ENCODE peak calls at places on chromosomes 16 and 17, in four cellular contexts. J is endothelial cell of umbilical vein, E is GM12878, Y is K562. T is an unnamed sample.

GRCh38 chr17:74245145-74245817 is 28.8 kb upstream of the DNAI2 start:
- DNase-seq in J (no peak), E (no peak), Y (no peak), T (no peak)

GRCh38 chr16:76176153-76176552 is 101.0 kb upstream of the CNTNAP4 start:
- DNase-seq in E (peak), Y (no peak), J (no peak), T (no peak)

GRCh38 chr16:89026121-89026612 is 49.2 kb upstream of the CBFA2T3 start:
- DNase-seq in E (peak), J (no peak), Y (peak), T (no peak)

GRCh38 chr16:87661561-87661960 is 59.3 kb downstream of the JPH3 start:
- DNase-seq in J (peak), E (no peak), Y (peak), T (peak)

GRCh38 chr16:11788914-11789313 is 8.1 kb downstream of the ZC3H7A start:
- DNase-seq in E (no peak), Y (no peak), J (no peak), T (no peak)

GRCh38 chr16:55221836-55222235 is 102.2 kb upstream of the IRX6 start:
- DNase-seq in E (no peak), Y (no peak), J (no peak), T (no peak)

GRCh38 chr17:38444151-38444550 is 15.9 kb downstream of the ARHGAP23 start:
- DNase-seq in Y (peak), E (no peak), J (peak), T (peak)

GRCh38 chr17:69608808-69609494 is 194.5 kb downstream of the MAP2K6 start:
- DNase-seq in E (no peak), Y (no peak), J (peak), T (peak)

GRCh38 chr17:62627219-62627903 is at the start of gene MRC2:
- DNase-seq in Y (peak), E (no peak), J (peak), T (peak)

GRCh38 chr16:58497468-58497867 is 2.5 kb upstream of the NDRG4 start:
- DNase-seq in E (no peak), Y (no peak), J (no peak), T (no peak)

GRCh38 chr16:58499092-58499511 is 841 bp upstream of the NDRG4 start:
- DNase-seq in Y (no peak), E (no peak), J (no peak), T (no peak)

GRCh38 chr16:58499615-58500328 is at the start of gene NDRG4:
- DNase-seq in Y (peak), J (peak), E (no peak), T (peak)

GRCh38 chr16:58498341-58499091 is 1.4 kb upstream of the NDRG4 start:
- DNase-seq in J (no peak), Y (no peak), E (no peak), T (no peak)

DNA sequence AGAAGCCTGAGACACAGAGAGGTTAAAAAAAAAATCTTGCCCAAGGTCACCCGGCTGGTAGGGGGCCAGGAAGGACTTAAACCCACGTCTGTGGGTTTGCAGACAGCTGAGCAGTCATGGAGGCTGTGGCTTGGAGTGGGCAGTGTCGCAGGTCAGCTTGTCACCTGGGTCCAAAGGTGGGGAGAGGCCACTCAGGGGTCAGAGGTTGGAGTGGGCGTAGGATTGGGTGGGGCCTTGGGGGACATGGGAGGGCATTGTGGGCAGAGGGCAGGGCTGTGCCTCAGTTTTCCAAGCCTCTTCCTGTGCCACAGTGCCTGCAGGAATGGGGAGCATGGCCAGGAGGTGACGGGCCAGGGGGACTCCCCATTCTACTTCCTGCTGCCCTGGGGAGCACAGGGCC is 2.0 kb upstream of the NDRG4 start:
- DNase-seq in E (no peak), Y (no peak), J (no peak), T (no peak)
- TF ChIP-seq FOS in E (no peak), Y (no peak), J (no peak), T (no peak)

DNA sequence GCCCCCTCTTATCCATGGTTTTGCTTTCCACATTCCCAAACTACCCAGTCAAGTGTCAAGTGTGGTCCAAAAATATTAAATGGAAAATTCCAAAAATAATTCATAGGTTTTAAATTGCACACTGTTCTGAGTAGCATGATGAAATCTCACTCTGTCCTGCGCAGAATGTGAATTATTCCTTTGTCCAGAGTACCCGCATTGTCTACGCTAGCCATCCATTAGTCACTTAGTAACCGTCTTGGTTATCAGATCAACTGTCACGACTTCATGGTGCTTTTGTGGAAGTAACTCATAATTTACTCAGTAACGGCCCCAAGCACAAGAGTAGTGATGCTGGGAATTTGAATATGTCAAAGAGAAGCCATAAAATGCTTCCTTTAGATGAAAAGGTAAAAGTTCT is 94.9 kb downstream of the SLC39A11 start:
- DNase-seq in J (no peak), Y (no peak), E (no peak), T (no peak)
- H3K4me2 ChIP-seq in J (no peak), Y (no peak), E (no peak), T (no peak)

GRCh38 chr16:68351463-68351862 is 40.6 kb downstream of the PRMT7 start:
- DNase-seq in Y (no peak), J (no peak), E (no peak), T (no peak)
- TF ChIP-seq FOS in Y (no peak), J (no peak), E (no peak), T (no peak)

GRCh38 chr17:81803728-81804558 is at the start of gene GCGR:
- DNase-seq in J (no peak), Y (peak), E (no peak), T (no peak)
- H3K4me2 ChIP-seq in J (no peak), Y (no peak), E (no peak), T (no peak)

GRCh38 chr16:30694926-30695678 is 3.9 kb upstream of the SRCAP start:
- DNase-seq in J (peak), Y (no peak), E (no peak), T (no peak)
- TF ChIP-seq FOS in J (no peak), Y (no peak), E (no peak), T (no peak)

GRCh38 chr16:81095953-81096714 is at the start of gene GCSH:
- DNase-seq in Y (peak), E (peak), J (peak), T (peak)
- H3K4me2 ChIP-seq in Y (peak), E (peak), J (peak), T (peak)

GRCh38 chr16:22675745-22676540 is 138.0 kb upstream of the HS3ST2 start:
- DNase-seq in J (no peak), Y (no peak), E (no peak), T (no peak)
- TF ChIP-seq FOS in J (no peak), Y (no peak), E (no peak), T (no peak)

DNA sequence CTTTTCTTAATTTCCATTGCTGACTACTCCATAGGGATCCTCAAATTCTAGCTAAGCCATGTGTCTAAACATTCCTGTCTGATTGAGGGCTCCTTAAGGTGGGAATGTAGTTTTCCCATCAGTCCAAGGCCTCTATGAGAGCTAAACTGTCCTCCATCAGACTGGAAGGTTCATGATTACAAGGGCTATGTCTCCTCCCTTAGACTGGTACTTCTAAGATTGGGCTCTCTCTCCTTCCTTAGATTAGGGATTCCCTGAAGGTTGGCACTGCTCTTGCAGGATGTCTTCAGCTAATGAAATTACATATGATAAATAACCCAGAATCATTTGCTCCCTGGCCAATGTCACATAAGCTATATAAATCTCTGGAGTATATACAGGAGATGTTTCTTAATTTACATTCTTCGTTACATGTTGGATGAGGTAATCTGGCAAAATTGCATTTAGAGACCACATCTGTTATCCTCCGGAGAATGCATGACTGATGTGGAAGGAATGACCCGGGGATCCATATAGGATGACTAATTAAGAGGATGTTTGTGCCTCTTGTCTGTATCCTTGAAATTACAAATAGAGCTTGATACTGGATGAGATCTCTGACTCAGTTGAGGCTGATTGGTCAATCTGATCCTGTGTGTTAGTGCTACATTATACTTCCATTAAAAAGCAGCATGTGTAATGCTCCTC is 14.2 kb downstream of the B4GALNT2 start:
- DNase-seq in Y (no peak), E (no peak), J (peak), T (peak)
- H3K4me2 ChIP-seq in Y (no peak), E (no peak), J (peak), T (peak)

GRCh38 chr17:72603346-72604242 is 482.8 kb downstream of the SOX9 start:
- DNase-seq in J (no peak), Y (no peak), E (no peak), T (peak)
- TF ChIP-seq FOS in J (no peak), Y (no peak), E (no peak), T (no peak)

GRCh38 chr17:44362056-44362355 is 1.6 kb downstream of the FAM171A2 start:
- DNase-seq in E (no peak), Y (no peak), J (no peak), T (no peak)
- H3K4me2 ChIP-seq in E (no peak), Y (no peak), J (no peak), T (peak)